ENCODE peak calls at places on chromosomes 12 and 14, in eight cellular contexts. One of them, this sample, is unnamed.
A peak's percentile ranks its signal among the peaks of the same experiment; 100 is the strongest.

GRCh38 chr12:118073768-118074167 is 12.8 kb upstream of the WSB2 start:
- DNase-seq in PC-3: no peak
- DNase-seq in right atrium auricular region: no peak
- DNase-seq in transverse colon: no peak
- DNase-seq in right lobe of liver: no peak
- DNase-seq in Peyer's patch: no peak
- DNase-seq in heart right ventricle: no peak
- DNase-seq in H9: no peak
- DNase-seq in this sample: no peak

GRCh38 chr14:87805315-87805723 is 187.7 kb downstream of the GALC start:
- DNase-seq in PC-3: peak; percentile 22
- DNase-seq in right atrium auricular region: no peak
- DNase-seq in transverse colon: no peak
- DNase-seq in right lobe of liver: peak; percentile 30
- DNase-seq in Peyer's patch: no peak
- DNase-seq in heart right ventricle: peak; percentile 25
- DNase-seq in H9: peak; percentile 78
- DNase-seq in this sample: peak; percentile 43

GRCh38 chr12:3972576-3972975 is 99.4 kb upstream of the PARP11 start:
- DNase-seq in PC-3: no peak
- DNase-seq in right atrium auricular region: no peak
- DNase-seq in transverse colon: no peak
- DNase-seq in right lobe of liver: no peak
- DNase-seq in Peyer's patch: no peak
- DNase-seq in heart right ventricle: no peak
- DNase-seq in H9: peak; percentile 12
- DNase-seq in this sample: no peak

GRCh38 chr12:2397356-2398045 is 344.7 kb downstream of the CACNA1C start:
- DNase-seq in PC-3: no peak
- DNase-seq in right atrium auricular region: no peak
- DNase-seq in transverse colon: no peak
- DNase-seq in right lobe of liver: no peak
- DNase-seq in Peyer's patch: peak; percentile 76
- DNase-seq in heart right ventricle: no peak
- DNase-seq in H9: no peak
- DNase-seq in this sample: no peak

GRCh38 chr14:21233457-21234076 is 35.7 kb downstream of the HNRNPC start:
- DNase-seq in PC-3: no peak
- DNase-seq in right atrium auricular region: no peak
- DNase-seq in transverse colon: no peak
- DNase-seq in right lobe of liver: no peak
- DNase-seq in Peyer's patch: no peak
- DNase-seq in heart right ventricle: no peak
- DNase-seq in H9: no peak
- DNase-seq in this sample: peak; percentile 61

GRCh38 chr12:45214739-45215418 is 1.0 kb upstream of the ANO6 start:
- DNase-seq in PC-3: no peak
- DNase-seq in right atrium auricular region: no peak
- DNase-seq in transverse colon: no peak
- DNase-seq in right lobe of liver: no peak
- DNase-seq in Peyer's patch: no peak
- DNase-seq in heart right ventricle: no peak
- DNase-seq in H9: no peak
- DNase-seq in this sample: peak; percentile 49

GRCh38 chr14:99510556-99511139 is 29.4 kb downstream of the CCNK start:
- DNase-seq in PC-3: no peak
- DNase-seq in right atrium auricular region: peak; percentile 54
- DNase-seq in transverse colon: no peak
- DNase-seq in right lobe of liver: no peak
- DNase-seq in Peyer's patch: no peak
- DNase-seq in heart right ventricle: no peak
- DNase-seq in H9: no peak
- DNase-seq in this sample: no peak

GRCh38 chr12:91364591-91365184 is 182.1 kb upstream of the DCN start:
- DNase-seq in PC-3: no peak
- DNase-seq in right atrium auricular region: no peak
- DNase-seq in transverse colon: no peak
- DNase-seq in right lobe of liver: no peak
- DNase-seq in Peyer's patch: no peak
- DNase-seq in heart right ventricle: no peak
- DNase-seq in H9: no peak
- DNase-seq in this sample: no peak

GRCh38 chr12:47245623-47246022 is 165.9 kb upstream of the AMIGO2 start:
- DNase-seq in PC-3: peak; percentile 81
- DNase-seq in right atrium auricular region: no peak
- DNase-seq in transverse colon: no peak
- DNase-seq in right lobe of liver: no peak
- DNase-seq in Peyer's patch: no peak
- DNase-seq in heart right ventricle: no peak
- DNase-seq in H9: no peak
- DNase-seq in this sample: no peak

GRCh38 chr12:82425241-82425640 is 66.9 kb downstream of the METTL25 start:
- DNase-seq in PC-3: peak; percentile 12
- DNase-seq in right atrium auricular region: no peak
- DNase-seq in transverse colon: no peak
- DNase-seq in right lobe of liver: no peak
- DNase-seq in Peyer's patch: no peak
- DNase-seq in heart right ventricle: no peak
- DNase-seq in H9: no peak
- DNase-seq in this sample: peak; percentile 53

GRCh38 chr12:115452751-115453281 is 768.8 kb upstream of the TBX3 start:
- DNase-seq in PC-3: no peak
- DNase-seq in right atrium auricular region: no peak
- DNase-seq in transverse colon: no peak
- DNase-seq in right lobe of liver: no peak
- DNase-seq in Peyer's patch: no peak
- DNase-seq in heart right ventricle: no peak
- DNase-seq in H9: peak; percentile 63
- DNase-seq in this sample: no peak

GRCh38 chr14:104197449-104198247 is 59.3 kb downstream of the KIF26A start:
- DNase-seq in PC-3: no peak
- DNase-seq in right atrium auricular region: no peak
- DNase-seq in transverse colon: no peak
- DNase-seq in right lobe of liver: no peak
- DNase-seq in Peyer's patch: no peak
- DNase-seq in heart right ventricle: no peak
- DNase-seq in H9: no peak
- DNase-seq in this sample: no peak

GRCh38 chr14:20454359-20454644 is 310 bp downstream of the OSGEP start:
- DNase-seq in PC-3: peak; percentile 90
- DNase-seq in right atrium auricular region: no peak
- DNase-seq in transverse colon: peak; percentile 89
- DNase-seq in right lobe of liver: peak; percentile 83
- DNase-seq in Peyer's patch: no peak
- DNase-seq in heart right ventricle: no peak
- DNase-seq in H9: no peak
- DNase-seq in this sample: no peak

GRCh38 chr12:49346659-49347306 is at the start of gene DNAJC22:
- DNase-seq in PC-3: peak; percentile 50
- DNase-seq in right atrium auricular region: no peak
- DNase-seq in transverse colon: peak; percentile 38
- DNase-seq in right lobe of liver: peak; percentile 50
- DNase-seq in Peyer's patch: peak; percentile 71
- DNase-seq in heart right ventricle: no peak
- DNase-seq in H9: peak; percentile 67
- DNase-seq in this sample: peak; percentile 58

GRCh38 chr12:57765003-57765697 is 1.7 kb downstream of the CYP27B1 start:
- DNase-seq in PC-3: peak; percentile 55
- DNase-seq in right atrium auricular region: no peak
- DNase-seq in transverse colon: peak; percentile 64
- DNase-seq in right lobe of liver: peak; percentile 49
- DNase-seq in Peyer's patch: peak; percentile 70
- DNase-seq in heart right ventricle: peak; percentile 38
- DNase-seq in H9: peak; percentile 78
- DNase-seq in this sample: peak; percentile 55

DNA sequence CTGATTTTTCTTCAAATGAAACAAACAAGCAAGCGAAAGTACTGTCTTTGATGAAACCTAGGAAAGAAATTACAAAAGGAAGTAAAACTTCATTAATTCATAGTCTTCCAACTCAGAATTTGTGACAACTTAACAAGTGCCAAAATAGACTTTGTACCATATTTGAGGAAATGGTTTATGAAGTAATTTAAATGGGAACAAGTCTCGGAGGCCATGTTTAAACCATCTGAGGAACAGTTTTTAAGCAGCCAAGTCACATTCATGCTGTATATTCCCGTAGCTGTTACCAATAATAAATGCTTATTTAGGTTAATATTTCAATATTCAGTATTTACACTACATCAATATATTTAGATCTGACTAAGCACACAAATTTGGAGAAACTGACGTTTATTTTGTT is 779 bp upstream of the ARHGDIB start:
- DNase-seq in PC-3: no peak
- DNase-seq in right atrium auricular region: no peak
- DNase-seq in transverse colon: no peak
- DNase-seq in right lobe of liver: no peak
- DNase-seq in Peyer's patch: no peak
- DNase-seq in heart right ventricle: no peak
- DNase-seq in H9: no peak
- DNase-seq in this sample: no peak
- H3K4me1 ChIP-seq in PC-3: peaks cover 17% of the 10 kb centered on the region
- H3K4me1 ChIP-seq in right atrium auricular region: no peaks in the 10 kb centered on the region
- H3K4me1 ChIP-seq in transverse colon: peaks cover 7% of the 10 kb centered on the region
- H3K4me1 ChIP-seq in right lobe of liver: no peaks in the 10 kb centered on the region
- H3K4me1 ChIP-seq in Peyer's patch: no peaks in the 10 kb centered on the region
- H3K4me1 ChIP-seq in heart right ventricle: peaks cover 45% of the 10 kb centered on the region
- H3K4me1 ChIP-seq in H9: peaks cover 3% of the 10 kb centered on the region
- H3K4me1 ChIP-seq in this sample: peaks cover 44% of the 10 kb centered on the region

GRCh38 chr14:37665951-37666350 is 70.5 kb downstream of the TTC6 start:
- DNase-seq in PC-3: no peak
- DNase-seq in right atrium auricular region: no peak
- DNase-seq in transverse colon: no peak
- DNase-seq in right lobe of liver: no peak
- DNase-seq in Peyer's patch: no peak
- DNase-seq in heart right ventricle: no peak
- DNase-seq in H9: no peak
- DNase-seq in this sample: no peak

GRCh38 chr14:37668646-37669045 is 73.2 kb downstream of the TTC6 start:
- DNase-seq in PC-3: peak; percentile 61
- DNase-seq in right atrium auricular region: no peak
- DNase-seq in transverse colon: no peak
- DNase-seq in right lobe of liver: no peak
- DNase-seq in Peyer's patch: no peak
- DNase-seq in heart right ventricle: no peak
- DNase-seq in H9: no peak
- DNase-seq in this sample: no peak

GRCh38 chr14:37665479-37665878 is 70.0 kb downstream of the TTC6 start:
- DNase-seq in PC-3: no peak
- DNase-seq in right atrium auricular region: no peak
- DNase-seq in transverse colon: no peak
- DNase-seq in right lobe of liver: no peak
- DNase-seq in Peyer's patch: no peak
- DNase-seq in heart right ventricle: no peak
- DNase-seq in H9: no peak
- DNase-seq in this sample: no peak

GRCh38 chr14:37658174-37658573 is 62.7 kb downstream of the TTC6 start:
- DNase-seq in PC-3: peak; percentile 77
- DNase-seq in right atrium auricular region: no peak
- DNase-seq in transverse colon: no peak
- DNase-seq in right lobe of liver: no peak
- DNase-seq in Peyer's patch: no peak
- DNase-seq in heart right ventricle: no peak
- DNase-seq in H9: no peak
- DNase-seq in this sample: no peak

GRCh38 chr14:37663498-37663897 is 68.1 kb downstream of the TTC6 start:
- DNase-seq in PC-3: no peak
- DNase-seq in right atrium auricular region: no peak
- DNase-seq in transverse colon: no peak
- DNase-seq in right lobe of liver: no peak
- DNase-seq in Peyer's patch: no peak
- DNase-seq in heart right ventricle: no peak
- DNase-seq in H9: no peak
- DNase-seq in this sample: no peak
- H3K4me1 ChIP-seq in PC-3: peaks cover 9% of the 10 kb centered on the region
- H3K4me1 ChIP-seq in right atrium auricular region: no peaks in the 10 kb centered on the region
- H3K4me1 ChIP-seq in transverse colon: no peaks in the 10 kb centered on the region
- H3K4me1 ChIP-seq in right lobe of liver: no peaks in the 10 kb centered on the region
- H3K4me1 ChIP-seq in Peyer's patch: no peaks in the 10 kb centered on the region
- H3K4me1 ChIP-seq in heart right ventricle: no peaks in the 10 kb centered on the region
- H3K4me1 ChIP-seq in H9: no peaks in the 10 kb centered on the region
- H3K4me1 ChIP-seq in this sample: no peaks in the 10 kb centered on the region

DNA sequence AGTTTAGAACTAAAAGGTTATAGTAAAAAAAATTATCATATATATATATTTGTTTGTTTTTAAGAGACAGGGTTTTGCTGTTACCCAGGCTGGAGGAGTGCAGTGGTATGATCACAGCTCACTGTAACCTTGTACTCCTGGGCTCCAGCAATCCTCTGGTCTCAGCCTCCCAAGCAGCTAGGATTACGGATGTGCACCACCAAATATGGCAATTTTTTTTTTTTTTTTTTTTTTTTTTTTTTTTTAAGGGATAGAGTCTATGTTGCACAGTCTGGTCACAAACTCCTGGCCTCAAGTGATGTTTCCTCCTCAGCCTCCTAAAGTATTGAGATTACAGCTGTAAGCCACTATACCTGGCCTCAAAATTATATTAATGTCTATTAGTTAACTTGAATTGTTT is 48.7 kb downstream of the PAPLN start:
- DNase-seq in PC-3: no peak
- DNase-seq in right atrium auricular region: no peak
- DNase-seq in transverse colon: no peak
- DNase-seq in right lobe of liver: no peak
- DNase-seq in Peyer's patch: no peak
- DNase-seq in heart right ventricle: no peak
- DNase-seq in H9: no peak
- DNase-seq in this sample: no peak
- H3K4me1 ChIP-seq in PC-3: peaks cover 9% of the 10 kb centered on the region
- H3K4me1 ChIP-seq in right atrium auricular region: no peaks in the 10 kb centered on the region
- H3K4me1 ChIP-seq in transverse colon: peaks cover 16% of the 10 kb centered on the region
- H3K4me1 ChIP-seq in right lobe of liver: peaks cover 2% of the 10 kb centered on the region
- H3K4me1 ChIP-seq in Peyer's patch: no peaks in the 10 kb centered on the region
- H3K4me1 ChIP-seq in heart right ventricle: no peaks in the 10 kb centered on the region
- H3K4me1 ChIP-seq in H9: peaks cover 14% of the 10 kb centered on the region
- H3K4me1 ChIP-seq in this sample: no peaks in the 10 kb centered on the region

GRCh38 chr12:11652351-11653040 is 3.0 kb downstream of the ETV6 start:
- DNase-seq in PC-3: peak; percentile 19
- DNase-seq in right atrium auricular region: peak; percentile 73
- DNase-seq in transverse colon: peak; percentile 65
- DNase-seq in right lobe of liver: no peak
- DNase-seq in Peyer's patch: no peak
- DNase-seq in heart right ventricle: no peak
- DNase-seq in H9: no peak
- DNase-seq in this sample: no peak

GRCh38 chr12:11650697-11651281 is 1.3 kb downstream of the ETV6 start:
- DNase-seq in PC-3: peak; percentile 38
- DNase-seq in right atrium auricular region: no peak
- DNase-seq in transverse colon: peak; percentile 15
- DNase-seq in right lobe of liver: no peak
- DNase-seq in Peyer's patch: no peak
- DNase-seq in heart right ventricle: no peak
- DNase-seq in H9: no peak
- DNase-seq in this sample: peak; percentile 63

GRCh38 chr12:11651785-11652184 is 2.3 kb downstream of the ETV6 start:
- DNase-seq in PC-3: peak; percentile 18
- DNase-seq in right atrium auricular region: no peak
- DNase-seq in transverse colon: peak; percentile 27
- DNase-seq in right lobe of liver: no peak
- DNase-seq in Peyer's patch: no peak
- DNase-seq in heart right ventricle: no peak
- DNase-seq in H9: no peak
- DNase-seq in this sample: peak; percentile 30

GRCh38 chr12:11650279-11650696 is 814 bp downstream of the ETV6 start:
- DNase-seq in PC-3: no peak
- DNase-seq in right atrium auricular region: no peak
- DNase-seq in transverse colon: peak; percentile 58
- DNase-seq in right lobe of liver: peak; percentile 51
- DNase-seq in Peyer's patch: no peak
- DNase-seq in heart right ventricle: no peak
- DNase-seq in H9: peak; percentile 68
- DNase-seq in this sample: no peak

GRCh38 chr12:11651377-11651776 is 1.9 kb downstream of the ETV6 start:
- DNase-seq in PC-3: no peak
- DNase-seq in right atrium auricular region: no peak
- DNase-seq in transverse colon: no peak
- DNase-seq in right lobe of liver: no peak
- DNase-seq in Peyer's patch: no peak
- DNase-seq in heart right ventricle: no peak
- DNase-seq in H9: no peak
- DNase-seq in this sample: no peak
- H3K4me1 ChIP-seq in PC-3: peaks cover 14% of the 10 kb centered on the region
- H3K4me1 ChIP-seq in right atrium auricular region: no peaks in the 10 kb centered on the region
- H3K4me1 ChIP-seq in transverse colon: peaks cover 53% of the 10 kb centered on the region
- H3K4me1 ChIP-seq in right lobe of liver: no peaks in the 10 kb centered on the region
- H3K4me1 ChIP-seq in Peyer's patch: peaks cover 8% of the 10 kb centered on the region
- H3K4me1 ChIP-seq in heart right ventricle: peaks cover 54% of the 10 kb centered on the region
- H3K4me1 ChIP-seq in H9: peaks cover 17% of the 10 kb centered on the region
- H3K4me1 ChIP-seq in this sample: peaks cover 30% of the 10 kb centered on the region